ENCODE peak calls at places on chromosomes 4 and X, in seven cellular contexts. Z, T, D, W, Y, K and C are unnamed samples.

GRCh38 chrX:129876734-129877395 is 29.1 kb upstream of the UTP14A start:
- DNase-seq in Z (peak; percentile 78), T (peak; percentile 12), D (no peak), W (peak; percentile 1), Y (no peak), K (no peak), C (peak; percentile 31)

GRCh38 chrX:11768039-11768438 is 10.0 kb downstream of the MSL3 start:
- DNase-seq in Z (no peak), T (no peak), D (no peak), W (no peak), Y (no peak), K (no peak), C (no peak)

GRCh38 chrX:115898382-115899001 is 272.1 kb upstream of the AGTR2 start:
- DNase-seq in Z (peak; percentile 81), T (peak; percentile 6), D (peak; percentile 37), W (no peak), Y (no peak), K (peak; percentile 22), C (peak; percentile 64)

GRCh38 chr4:137703225-137703624 is 170.9 kb upstream of the PCDH18 start:
- DNase-seq in Z (no peak), T (no peak), D (no peak), W (no peak), Y (no peak), K (no peak), C (no peak)

GRCh38 chr4:105933083-105933482 is 37.8 kb downstream of the NPNT start:
- DNase-seq in Z (no peak), T (no peak), D (no peak), W (no peak), Y (peak; percentile 1), K (no peak), C (peak; percentile 12)

GRCh38 chr4:53055274-53055673 is 193.2 kb downstream of the RASL11B start:
- DNase-seq in Z (no peak), T (no peak), D (peak; percentile 14), W (no peak), Y (no peak), K (no peak), C (no peak)

GRCh38 chr4:122827258-122827887 is 742 bp downstream of the FGF2 start:
- DNase-seq in Z (no peak), T (no peak), D (peak; percentile 92), W (no peak), Y (peak; percentile 8), K (peak; percentile 65), C (no peak)

GRCh38 chr4:6487466-6487865 is 15.1 kb upstream of the PPP2R2C start:
- DNase-seq in Z (no peak), T (no peak), D (no peak), W (no peak), Y (no peak), K (no peak), C (no peak)

GRCh38 chr4:186068581-186069402 is at the start of gene TLR3:
- DNase-seq in Z (no peak), T (no peak), D (no peak), W (no peak), Y (no peak), K (no peak), C (no peak)

GRCh38 chr4:106325800-106326199 is 9.4 kb downstream of the AIMP1 start:
- DNase-seq in Z (no peak), T (no peak), D (no peak), W (no peak), Y (no peak), K (no peak), C (no peak)

GRCh38 chr4:139560396-139561084 is 4.5 kb upstream of the SETD7 start:
- DNase-seq in Z (no peak), T (no peak), D (no peak), W (no peak), Y (no peak), K (no peak), C (no peak)

GRCh38 chr4:93747220-93747619 is 81.3 kb upstream of the ATOH1 start:
- DNase-seq in Z (no peak), T (no peak), D (peak; percentile 21), W (no peak), Y (no peak), K (no peak), C (no peak)

GRCh38 chr4:106852416-106852815 is 183.7 kb downstream of the DKK2 start:
- DNase-seq in Z (no peak), T (no peak), D (no peak), W (no peak), Y (no peak), K (no peak), C (no peak)

GRCh38 chr4:11585506-11585905 is 156.8 kb upstream of the HS3ST1 start:
- DNase-seq in Z (no peak), T (peak; percentile 34), D (no peak), W (no peak), Y (no peak), K (no peak), C (peak; percentile 3)

GRCh38 chr4:52755409-52755808 is 4.2 kb upstream of the ERVMER34-1 start:
- DNase-seq in Z (no peak), T (no peak), D (no peak), W (no peak), Y (no peak), K (no peak), C (no peak)

GRCh38 chr4:61468091-61468720 is 268.1 kb downstream of the ADGRL3 start:
- DNase-seq in Z (no peak), T (no peak), D (no peak), W (no peak), Y (no peak), K (no peak), C (no peak)

GRCh38 chrX:45689971-45690370 is 489.3 kb upstream of the DIPK2B start:
- DNase-seq in Z (no peak), T (no peak), D (no peak), W (no peak), Y (no peak), K (no peak), C (no peak)

GRCh38 chrX:47218280-47218919 is at the start of gene CDK16:
- DNase-seq in Z (peak; percentile 63), T (peak; percentile 45), D (peak; percentile 96), W (no peak), Y (peak; percentile 76), K (peak; percentile 80), C (peak; percentile 90)

GRCh38 chrX:47217852-47218279 is 615 bp upstream of the CDK16 start:
- DNase-seq in Z (peak; percentile 94), T (peak; percentile 95), D (peak; percentile 95), W (peak; percentile 90), Y (peak; percentile 99), K (peak; percentile 95), C (peak; percentile 99)

GRCh38 chrX:47217121-47217851 is 1.2 kb upstream of the CDK16 start:
- DNase-seq in Z (peak; percentile 44), T (no peak), D (peak; percentile 49), W (no peak), Y (no peak), K (no peak), C (peak; percentile 17)

GRCh38 chrX:47221756-47222155 is 3.3 kb downstream of the CDK16 start:
- DNase-seq in Z (no peak), T (no peak), D (no peak), W (no peak), Y (no peak), K (no peak), C (no peak)

GRCh38 chrX:47218920-47219815 is 687 bp downstream of the CDK16 start:
- DNase-seq in Z (no peak), T (no peak), D (peak; percentile 71), W (no peak), Y (no peak), K (peak; percentile 72), C (no peak)
- TF ChIP-seq JUND in Z (no peak), T (no peak), D (no peak), W (no peak), Y (no peak), K (no peak), C (no peak)

GRCh38 chr4:7714738-7715137 is 224.9 kb downstream of the AFAP1 start:
- DNase-seq in Z (no peak), T (no peak), D (no peak), W (no peak), Y (no peak), K (no peak), C (no peak)

GRCh38 chr4:7716322-7716721 is 223.3 kb downstream of the AFAP1 start:
- DNase-seq in Z (no peak), T (no peak), D (no peak), W (no peak), Y (no peak), K (no peak), C (no peak)

GRCh38 chr4:7715251-7716014 is 224.2 kb downstream of the AFAP1 start:
- DNase-seq in Z (no peak), T (no peak), D (no peak), W (no peak), Y (no peak), K (no peak), C (no peak)

GRCh38 chr4:7713757-7714156 is 225.9 kb downstream of the AFAP1 start:
- DNase-seq in Z (no peak), T (no peak), D (no peak), W (no peak), Y (no peak), K (no peak), C (no peak)

DNA sequence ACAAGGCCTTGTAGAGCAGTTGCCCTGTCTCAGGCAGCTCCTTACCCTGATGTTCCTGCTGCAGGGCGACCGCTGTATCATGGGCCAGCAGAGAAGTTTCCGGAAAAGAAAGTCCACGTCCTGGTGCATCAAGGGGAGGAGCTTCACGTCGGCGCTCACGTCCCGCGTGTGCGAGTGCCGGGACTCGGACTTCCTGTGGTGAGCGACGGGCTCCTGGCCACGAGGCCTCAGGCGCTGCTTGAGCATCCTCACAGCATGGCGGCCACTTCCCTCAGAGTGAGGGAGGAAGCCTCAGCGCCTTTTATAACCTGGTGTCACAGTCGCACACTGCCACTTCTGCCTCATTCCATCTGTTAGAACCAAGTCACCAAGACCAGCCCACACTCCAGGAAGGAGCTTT is 225.5 kb downstream of the AFAP1 start:
- DNase-seq in Z (no peak), T (no peak), D (no peak), W (no peak), Y (no peak), K (no peak), C (no peak)
- TF ChIP-seq JUND in Z (no peak), T (no peak), D (no peak), W (no peak), Y (no peak), K (no peak), C (no peak)

DNA sequence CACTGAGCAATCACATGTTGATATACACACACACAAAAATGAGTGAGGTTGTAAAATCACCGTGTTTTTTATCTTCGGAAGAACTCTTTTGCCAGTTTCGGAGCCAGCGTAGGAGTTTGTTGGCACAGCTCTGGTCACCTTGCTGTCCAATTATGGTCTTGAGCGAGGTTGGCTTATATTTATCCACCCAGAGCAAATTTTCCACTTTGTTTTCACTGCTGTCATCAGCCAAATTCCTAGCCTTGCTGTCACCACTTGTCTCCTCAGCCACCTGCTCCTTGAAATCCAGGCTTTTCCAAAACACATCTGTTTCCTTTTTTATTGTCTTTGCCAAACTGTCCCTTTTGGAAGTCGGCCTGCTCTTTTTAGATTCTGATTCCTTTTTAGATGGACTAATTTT is 57.6 kb downstream of the RFC1 start:
- DNase-seq in Z (no peak), T (no peak), D (no peak), W (no peak), Y (no peak), K (no peak), C (no peak)
- TF ChIP-seq JUND in Z (no peak), T (no peak), D (no peak), W (no peak), Y (no peak), K (no peak), C (no peak)

DNA sequence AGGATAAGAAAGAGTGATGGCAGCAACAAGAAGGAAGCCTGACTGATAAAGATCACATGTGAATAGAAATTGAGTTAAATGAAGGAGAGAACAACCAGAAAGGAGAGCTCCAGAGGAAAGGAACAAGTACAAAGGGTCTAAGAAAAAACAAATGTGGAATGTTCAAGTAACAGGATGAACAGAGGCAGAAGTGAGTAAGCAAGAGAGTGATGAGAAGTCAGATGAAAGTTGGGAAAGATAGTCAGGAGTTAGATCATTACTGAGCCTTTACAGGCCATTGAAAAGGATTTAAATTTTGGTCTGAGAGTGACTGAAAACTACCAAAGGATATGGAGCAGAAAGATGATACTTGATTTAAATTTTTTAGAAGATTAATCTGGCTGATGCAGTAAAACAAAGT is 38.1 kb downstream of the NFXL1 start:
- DNase-seq in Z (no peak), T (no peak), D (no peak), W (no peak), Y (no peak), K (no peak), C (no peak)
- TF ChIP-seq JUND in Z (no peak), T (no peak), D (no peak), W (no peak), Y (no peak), K (no peak), C (no peak)